ENCODE peak calls at places on chromosomes 12 and 14, in four cellular contexts. One of them, this sample, is unnamed.

GRCh38 chr12:80778005-80778541 is 61.4 kb downstream of the MYF5 start:
- DNase-seq in A549: no peak
- DNase-seq in GM12878: peak; percentile 99
- DNase-seq in K562: no peak
- DNase-seq in this sample: peak; percentile 96

GRCh38 chr12:28998662-28999120 is 150.4 kb upstream of the FAR2 start:
- DNase-seq in A549: peak; percentile 10
- DNase-seq in GM12878: no peak
- DNase-seq in K562: no peak
- DNase-seq in this sample: peak; percentile 3

GRCh38 chr12:46472893-46473633 is 100.5 kb upstream of the SLC38A2 start:
- DNase-seq in A549: no peak
- DNase-seq in GM12878: no peak
- DNase-seq in K562: no peak
- DNase-seq in this sample: peak; percentile 60

GRCh38 chr12:49550853-49551252 is 12.0 kb downstream of the KCNH3 start:
- DNase-seq in A549: no peak
- DNase-seq in GM12878: no peak
- DNase-seq in K562: no peak
- DNase-seq in this sample: peak; percentile 67

GRCh38 chr14:56333361-56334279 is 215.4 kb downstream of the PELI2 start:
- DNase-seq in A549: peak; percentile 30
- DNase-seq in GM12878: no peak
- DNase-seq in K562: no peak
- DNase-seq in this sample: peak; percentile 13

GRCh38 chr14:85443001-85443400 is 86.9 kb upstream of the FLRT2 start:
- DNase-seq in A549: no peak
- DNase-seq in GM12878: no peak
- DNase-seq in K562: no peak
- DNase-seq in this sample: no peak

GRCh38 chr12:92330654-92331053 is 185.0 kb upstream of the BTG1 start:
- DNase-seq in A549: no peak
- DNase-seq in GM12878: no peak
- DNase-seq in K562: no peak
- DNase-seq in this sample: no peak

GRCh38 chr14:36690301-36691020 is 28.8 kb downstream of the PAX9 start:
- DNase-seq in A549: peak; percentile 20
- DNase-seq in GM12878: no peak
- DNase-seq in K562: no peak
- DNase-seq in this sample: no peak

GRCh38 chr14:73723799-73724621 is 9.8 kb upstream of the PNMA1 start:
- DNase-seq in A549: peak; percentile 74
- DNase-seq in GM12878: no peak
- DNase-seq in K562: no peak
- DNase-seq in this sample: no peak

GRCh38 chr12:3272958-3273357 is 195.8 kb downstream of the TSPAN9 start:
- DNase-seq in A549: no peak
- DNase-seq in GM12878: no peak
- DNase-seq in K562: no peak
- DNase-seq in this sample: no peak

GRCh38 chr12:46676797-46677520 is 148.8 kb downstream of the SLC38A4 start:
- DNase-seq in A549: no peak
- DNase-seq in GM12878: no peak
- DNase-seq in K562: no peak
- DNase-seq in this sample: no peak

GRCh38 chr14:72416892-72417291 is 477.0 kb downstream of the DPF3 start:
- DNase-seq in A549: peak; percentile 25
- DNase-seq in GM12878: peak; percentile 12
- DNase-seq in K562: no peak
- DNase-seq in this sample: peak; percentile 7

GRCh38 chr14:55373784-55374725 is 37.6 kb downstream of the ATG14 start:
- DNase-seq in A549: no peak
- DNase-seq in GM12878: peak; percentile 20
- DNase-seq in K562: no peak
- DNase-seq in this sample: no peak

GRCh38 chr12:20946732-20947131 is 136.2 kb downstream of the SLCO1B3 start:
- DNase-seq in A549: no peak
- DNase-seq in GM12878: no peak
- DNase-seq in K562: peak; percentile 16
- DNase-seq in this sample: peak; percentile 1

GRCh38 chr12:128025856-128026255 is 241.1 kb upstream of the TMEM132C start:
- DNase-seq in A549: no peak
- DNase-seq in GM12878: no peak
- DNase-seq in K562: no peak
- DNase-seq in this sample: no peak

GRCh38 chr12:49086116-49086515 is 8.5 kb downstream of the DHH start:
- DNase-seq in A549: no peak
- DNase-seq in GM12878: no peak
- DNase-seq in K562: no peak
- DNase-seq in this sample: no peak

GRCh38 chr12:98373019-98373554 is 142.3 kb upstream of the TMPO start:
- DNase-seq in A549: peak; percentile 38
- DNase-seq in GM12878: no peak
- DNase-seq in K562: peak; percentile 33
- DNase-seq in this sample: peak; percentile 30

GRCh38 chr12:74066476-74066875 is 471.2 kb upstream of the ATXN7L3B start:
- DNase-seq in A549: no peak
- DNase-seq in GM12878: no peak
- DNase-seq in K562: no peak
- DNase-seq in this sample: no peak

GRCh38 chr12:108689314-108690190 is 41.8 kb downstream of the CORO1C start:
- DNase-seq in A549: no peak
- DNase-seq in GM12878: no peak
- DNase-seq in K562: peak; percentile 64
- DNase-seq in this sample: peak; percentile 89
- TF ChIP-seq ESRRA in A549: no peak
- TF ChIP-seq ESRRA in GM12878: no peak
- TF ChIP-seq ESRRA in K562: peak; percentile 25
- TF ChIP-seq ESRRA in this sample: no peak

GRCh38 chr12:75909714-75910451 is 121.7 kb downstream of the PHLDA1 start:
- DNase-seq in A549: no peak
- DNase-seq in GM12878: no peak
- DNase-seq in K562: no peak
- DNase-seq in this sample: peak; percentile 29

GRCh38 chr12:75905975-75906374 is 125.6 kb downstream of the PHLDA1 start:
- DNase-seq in A549: no peak
- DNase-seq in GM12878: no peak
- DNase-seq in K562: no peak
- DNase-seq in this sample: no peak

GRCh38 chr12:75910452-75910722 is 121.2 kb downstream of the PHLDA1 start:
- DNase-seq in A549: no peak
- DNase-seq in GM12878: no peak
- DNase-seq in K562: no peak
- DNase-seq in this sample: no peak

GRCh38 chr12:75913502-75914110 is 118.0 kb downstream of the PHLDA1 start:
- DNase-seq in A549: no peak
- DNase-seq in GM12878: no peak
- DNase-seq in K562: no peak
- DNase-seq in this sample: no peak

GRCh38 chr12:75908961-75909699 is 122.4 kb downstream of the PHLDA1 start:
- DNase-seq in A549: no peak
- DNase-seq in GM12878: no peak
- DNase-seq in K562: no peak
- DNase-seq in this sample: peak; percentile 27
- H3K27ac ChIP-seq in A549: peak overlapping the region; percentile 69
- H3K27ac ChIP-seq in GM12878: no peak overlapping the region
- H3K27ac ChIP-seq in K562: no peak overlapping the region
- H3K27ac ChIP-seq in this sample: peak overlapping the region; percentile 36

DNA sequence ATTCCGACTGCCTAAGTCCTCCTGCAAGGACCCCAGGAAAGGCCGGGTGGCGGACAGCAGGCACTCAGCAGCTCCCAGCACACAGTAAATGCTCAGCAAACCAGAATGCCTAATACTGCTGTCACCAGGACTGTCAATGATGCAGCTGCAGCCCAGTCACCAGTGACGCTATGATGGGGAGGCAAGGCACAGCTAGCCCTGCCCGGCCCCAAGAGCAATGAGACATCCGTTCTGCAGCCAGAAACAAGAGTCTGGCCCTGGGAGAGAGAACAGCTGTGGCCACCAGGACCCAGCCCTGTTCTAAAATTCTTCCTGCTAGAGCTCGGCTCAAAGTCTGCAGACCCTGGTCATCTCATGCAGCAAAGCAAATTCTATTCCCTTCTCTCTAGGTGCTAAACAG is 69.8 kb downstream of the NCOR2 start:
- DNase-seq in A549: no peak
- DNase-seq in GM12878: no peak
- DNase-seq in K562: no peak
- DNase-seq in this sample: no peak
- TF ChIP-seq ESRRA in A549: no peak
- TF ChIP-seq ESRRA in GM12878: no peak
- TF ChIP-seq ESRRA in K562: no peak
- TF ChIP-seq ESRRA in this sample: no peak

DNA sequence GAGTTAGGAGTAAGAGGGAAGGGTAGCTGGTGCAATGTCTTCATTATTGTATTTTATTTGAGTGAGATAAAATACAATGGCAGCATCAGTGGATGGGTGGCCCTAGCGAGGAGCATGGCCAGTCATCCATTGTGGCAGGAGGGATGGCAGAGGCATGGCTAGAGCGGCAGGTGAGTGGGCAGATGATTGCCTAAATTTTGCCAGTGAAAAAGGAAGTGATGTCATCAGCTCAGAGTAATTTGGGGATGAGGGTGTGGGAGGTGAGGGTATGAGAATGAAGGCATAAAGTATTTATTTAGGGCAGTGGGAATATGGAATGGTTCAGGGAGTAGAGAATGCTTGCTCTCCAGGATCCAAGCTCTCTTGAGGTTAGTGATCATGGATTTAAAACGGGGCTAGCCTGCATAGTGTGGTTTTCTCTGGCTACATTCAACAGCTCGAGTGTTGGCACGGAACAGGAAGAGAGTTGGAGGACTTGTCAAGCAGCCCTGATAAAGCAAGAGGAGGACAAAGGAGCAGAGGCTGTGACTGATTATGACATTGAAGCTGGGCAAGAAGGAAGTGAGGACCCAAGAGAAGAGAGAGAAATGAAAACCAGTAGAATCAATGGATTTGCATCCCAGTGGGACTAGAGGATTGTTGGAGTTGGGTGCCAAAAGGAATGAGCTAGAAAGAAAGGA is 18.7 kb upstream of the SERPINA6 start:
- DNase-seq in A549: no peak
- DNase-seq in GM12878: no peak
- DNase-seq in K562: no peak
- DNase-seq in this sample: no peak
- H3K27ac ChIP-seq in A549: no peak overlapping the region
- H3K27ac ChIP-seq in GM12878: no peak overlapping the region
- H3K27ac ChIP-seq in K562: no peak overlapping the region
- H3K27ac ChIP-seq in this sample: no peak overlapping the region

DNA sequence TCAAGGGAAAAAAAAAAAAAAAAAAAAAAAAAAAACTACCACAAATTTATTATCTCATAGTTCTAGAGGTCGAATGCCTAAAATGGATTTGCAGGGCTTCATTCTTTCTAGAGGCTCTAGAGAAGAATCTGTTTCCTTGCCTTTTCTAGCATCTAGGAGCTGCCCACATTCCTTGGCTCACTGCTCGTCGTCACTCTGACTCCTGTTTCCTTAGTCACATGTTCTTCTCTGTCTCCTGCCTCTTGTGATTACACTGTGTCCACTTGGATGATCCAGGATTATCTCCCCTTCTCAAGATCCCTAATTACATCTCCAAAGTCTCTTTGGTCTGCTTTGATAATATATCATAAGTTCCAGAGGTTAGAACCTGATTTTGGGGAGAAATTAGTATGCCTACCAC is 88.7 kb downstream of the HECTD1 start:
- DNase-seq in A549: no peak
- DNase-seq in GM12878: no peak
- DNase-seq in K562: no peak
- DNase-seq in this sample: no peak
- TF ChIP-seq ESRRA in A549: no peak
- TF ChIP-seq ESRRA in GM12878: no peak
- TF ChIP-seq ESRRA in K562: no peak
- TF ChIP-seq ESRRA in this sample: no peak

GRCh38 chr14:95232894-95233584 is 75.7 kb upstream of the DICER1 start:
- DNase-seq in A549: no peak
- DNase-seq in GM12878: no peak
- DNase-seq in K562: no peak
- DNase-seq in this sample: no peak

GRCh38 chr14:95235351-95235750 is 78.0 kb upstream of the DICER1 start:
- DNase-seq in A549: no peak
- DNase-seq in GM12878: no peak
- DNase-seq in K562: no peak
- DNase-seq in this sample: no peak

GRCh38 chr14:95231966-95232365 is 74.6 kb upstream of the DICER1 start:
- DNase-seq in A549: no peak
- DNase-seq in GM12878: no peak
- DNase-seq in K562: no peak
- DNase-seq in this sample: no peak

GRCh38 chr14:95234426-95234825 is 77.1 kb upstream of the DICER1 start:
- DNase-seq in A549: no peak
- DNase-seq in GM12878: no peak
- DNase-seq in K562: no peak
- DNase-seq in this sample: no peak

DNA sequence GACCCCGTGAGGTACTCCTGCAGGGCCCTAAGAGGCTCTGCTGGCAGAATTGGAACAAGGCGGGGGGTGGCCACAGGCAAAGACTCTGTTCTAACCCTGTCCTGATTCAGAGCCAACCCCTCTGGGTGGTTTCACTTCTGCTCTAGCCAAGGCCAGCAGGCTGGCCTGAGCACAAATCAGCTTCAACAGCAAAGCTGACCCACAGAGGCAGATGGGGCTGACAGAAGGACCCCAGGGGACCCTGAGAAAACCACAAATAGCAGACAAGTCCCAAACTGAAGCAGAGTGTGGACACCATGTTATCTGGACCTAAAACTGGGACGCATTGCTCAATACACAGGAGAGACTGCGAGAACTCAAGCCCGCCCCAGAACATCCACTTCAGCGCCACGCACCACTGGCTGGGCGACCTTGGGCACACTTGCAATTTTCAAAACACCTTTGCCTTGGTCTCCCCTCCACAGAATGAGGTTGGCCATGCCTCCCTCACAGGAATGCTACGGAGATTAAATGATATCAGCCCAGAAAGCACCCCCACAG is 76.4 kb upstream of the DICER1 start:
- DNase-seq in A549: no peak
- DNase-seq in GM12878: peak; percentile 69
- DNase-seq in K562: no peak
- DNase-seq in this sample: no peak
- H3K27ac ChIP-seq in A549: no peak overlapping the region
- H3K27ac ChIP-seq in GM12878: peak overlapping the region; percentile 39
- H3K27ac ChIP-seq in K562: no peak overlapping the region
- H3K27ac ChIP-seq in this sample: no peak overlapping the region

GRCh38 chr12:53820503-53820902 is 68.7 kb upstream of the CISTR start:
- DNase-seq in A549: peak; percentile 13
- DNase-seq in GM12878: no peak
- DNase-seq in K562: no peak
- DNase-seq in this sample: no peak
- TF ChIP-seq ESRRA in A549: no peak
- TF ChIP-seq ESRRA in GM12878: no peak
- TF ChIP-seq ESRRA in K562: no peak
- TF ChIP-seq ESRRA in this sample: no peak

This sample was measured in HepG2.